ENCODE peak calls at places on chromosome 7, in six cellular contexts. Y is SK-N-SH, G is endothelial cell, M is mammary epithelial cell, R is fibroblast of mammary gland, L is fibroblast of pulmonary artery. S is an unnamed sample.

GRCh38 chr7:129949292-129950133 is 3.2 kb downstream of the UBE2H start:
- DNase-seq in Y (peak), G (peak), M (peak), R (peak), L (peak), S (no peak)

GRCh38 chr7:2519119-2519930 is at the start of gene LFNG:
- DNase-seq in Y (peak), G (peak), M (peak), R (peak), L (peak), S (peak)

GRCh38 chr7:48246073-48246472 is 74.8 kb downstream of the ABCA13 start:
- DNase-seq in Y (no peak), G (no peak), M (no peak), R (no peak), L (peak), S (no peak)

GRCh38 chr7:88306590-88307048 is at the start of gene STEAP4:
- DNase-seq in Y (no peak), G (peak), M (peak), R (peak), L (peak), S (no peak)

GRCh38 chr7:94276797-94277196 is 117.9 kb upstream of the COL1A2 start:
- DNase-seq in Y (peak), G (no peak), M (peak), R (peak), L (peak), S (no peak)

GRCh38 chr7:75038508-75038907 is 35.1 kb downstream of the RCC1L start:
- DNase-seq in Y (peak), G (peak), M (no peak), R (no peak), L (no peak), S (no peak)

GRCh38 chr7:133436014-133436428 is 183.1 kb downstream of the EXOC4 start:
- DNase-seq in Y (no peak), G (no peak), M (peak), R (peak), L (peak), S (no peak)

GRCh38 chr7:51228386-51228958 is 88.1 kb downstream of the COBL start:
- DNase-seq in Y (no peak), G (no peak), M (no peak), R (no peak), L (no peak), S (no peak)

GRCh38 chr7:116503835-116504234 is 4.3 kb downstream of the CAV2 start:
- DNase-seq in Y (no peak), G (no peak), M (no peak), R (no peak), L (no peak), S (no peak)

GRCh38 chr7:135320277-135320676 is 86.6 kb downstream of the STRA8 start:
- DNase-seq in Y (peak), G (no peak), M (peak), R (peak), L (peak), S (peak)

GRCh38 chr7:147474862-147475261 is 1115.7 kb upstream of the C7orf33 start:
- DNase-seq in Y (peak), G (no peak), M (no peak), R (no peak), L (no peak), S (no peak)

GRCh38 chr7:77738871-77739270 is 42.6 kb downstream of the RSBN1L start:
- DNase-seq in Y (no peak), G (no peak), M (no peak), R (peak), L (peak), S (no peak)

GRCh38 chr7:76506081-76506440 is 4.3 kb upstream of the UPK3B start:
- DNase-seq in Y (no peak), G (no peak), M (no peak), R (no peak), L (no peak), S (no peak)

GRCh38 chr7:15851201-15851600 is 164.7 kb upstream of the MEOX2 start:
- DNase-seq in Y (no peak), G (no peak), M (no peak), R (peak), L (no peak), S (no peak)
- TF ChIP-seq CTCF in Y (no peak), G (no peak), M (no peak), R (no peak), L (no peak), S (no peak)

GRCh38 chr7:104156842-104157277 is 51.0 kb downstream of the ORC5 start:
- DNase-seq in Y (peak), G (no peak), M (peak), R (peak), L (peak), S (no peak)

GRCh38 chr7:104162081-104162480 is 45.7 kb downstream of the ORC5 start:
- DNase-seq in Y (no peak), G (no peak), M (no peak), R (no peak), L (no peak), S (no peak)

GRCh38 chr7:104161244-104161643 is 46.6 kb downstream of the ORC5 start:
- DNase-seq in Y (no peak), G (no peak), M (no peak), R (no peak), L (no peak), S (no peak)

GRCh38 chr7:104160375-104160774 is 47.4 kb downstream of the ORC5 start:
- DNase-seq in Y (peak), G (no peak), M (no peak), R (peak), L (peak), S (no peak)
- TF ChIP-seq CTCF in Y (peak), G (peak), M (peak), R (peak), L (peak), S (peak)

GRCh38 chr7:92880212-92881090 is 44.1 kb upstream of the CDK6 start:
- DNase-seq in Y (peak), G (peak), M (peak), R (peak), L (peak), S (peak)
- TF ChIP-seq CTCF in Y (peak), G (peak), M (no peak), R (peak), L (no peak), S (peak)

GRCh38 chr7:157399086-157399687 is 62.4 kb downstream of the DNAJB6 start:
- DNase-seq in Y (peak), G (no peak), M (no peak), R (no peak), L (no peak), S (no peak)

GRCh38 chr7:157396316-157397035 is 59.7 kb downstream of the DNAJB6 start:
- DNase-seq in Y (peak), G (no peak), M (no peak), R (no peak), L (no peak), S (no peak)

GRCh38 chr7:157397036-157397720 is 60.4 kb downstream of the DNAJB6 start:
- DNase-seq in Y (peak), G (no peak), M (no peak), R (no peak), L (no peak), S (no peak)

GRCh38 chr7:157400171-157400860 is 63.5 kb downstream of the DNAJB6 start:
- DNase-seq in Y (peak), G (no peak), M (no peak), R (no peak), L (no peak), S (no peak)

DNA sequence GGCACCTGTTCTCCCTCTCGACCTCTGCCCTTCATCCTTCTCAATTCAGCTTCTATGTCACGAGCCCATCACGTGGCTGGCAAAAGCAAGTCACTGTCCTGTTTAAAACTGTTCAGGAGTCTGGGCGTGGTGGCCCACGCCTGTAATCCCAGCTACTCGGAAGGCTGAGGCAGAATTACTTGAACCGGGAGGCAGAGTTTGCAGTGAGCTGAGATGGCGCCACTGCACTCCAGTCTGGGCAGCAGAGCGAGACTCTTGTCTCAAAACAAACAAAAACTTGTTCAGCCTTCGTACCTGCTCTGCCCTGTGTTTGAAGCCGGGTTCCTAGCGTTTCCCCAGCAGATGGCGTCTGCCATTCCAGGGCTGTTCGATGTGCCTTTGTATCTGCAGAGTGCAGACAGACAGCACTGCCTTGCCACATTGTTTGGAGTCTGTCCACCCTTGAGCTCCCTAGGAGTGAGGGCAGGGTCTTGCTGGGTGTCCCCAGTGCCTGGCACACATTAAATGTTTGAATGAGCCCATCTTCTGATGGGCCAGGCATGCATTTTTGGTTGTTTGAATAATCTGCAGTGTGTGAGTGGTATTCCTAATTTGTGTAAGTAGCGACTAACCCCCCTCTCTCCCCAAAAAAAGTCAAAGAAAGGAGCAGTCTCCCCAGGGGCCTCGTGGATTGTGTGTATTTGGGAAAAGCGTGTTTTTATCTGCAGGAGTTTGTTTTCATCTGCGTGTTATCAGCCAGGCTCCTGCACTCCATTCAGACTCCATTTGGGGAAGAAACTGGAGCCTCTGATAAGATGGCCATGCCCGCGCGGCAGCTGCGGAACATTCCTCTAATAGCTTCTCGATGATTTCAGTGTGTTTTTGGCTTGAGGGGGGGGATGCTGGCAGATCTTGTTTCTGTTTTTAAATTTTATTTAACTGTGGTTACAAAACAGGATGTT is 61.2 kb downstream of the DNAJB6 start:
- DNase-seq in Y (peak), G (peak), M (peak), R (peak), L (peak), S (peak)
- TF ChIP-seq CTCF in Y (peak), G (no peak), M (peak), R (peak), L (peak), S (peak)

GRCh38 chr7:100456561-100456957 is 7.5 kb downstream of the SPACDR start:
- DNase-seq in Y (no peak), G (no peak), M (no peak), R (no peak), L (no peak), S (no peak)
- TF ChIP-seq CTCF in Y (peak), G (no peak), M (no peak), R (no peak), L (no peak), S (peak)

GRCh38 chr7:19118896-19119301 is 1.5 kb upstream of the TWIST1 start:
- DNase-seq in Y (peak), G (peak), M (no peak), R (no peak), L (no peak), S (no peak)

GRCh38 chr7:19117081-19117869 is at the start of gene TWIST1:
- DNase-seq in Y (peak), G (peak), M (peak), R (peak), L (peak), S (peak)

GRCh38 chr7:19119372-19119771 is 1.9 kb upstream of the TWIST1 start:
- DNase-seq in Y (no peak), G (no peak), M (no peak), R (no peak), L (no peak), S (no peak)

GRCh38 chr7:19116121-19117080 is 1.0 kb downstream of the TWIST1 start:
- DNase-seq in Y (peak), G (peak), M (peak), R (peak), L (peak), S (peak)

GRCh38 chr7:19117870-19118608 is 603 bp upstream of the TWIST1 start:
- DNase-seq in Y (peak), G (peak), M (no peak), R (peak), L (peak), S (no peak)
- TF ChIP-seq CTCF in Y (peak), G (no peak), M (no peak), R (peak), L (peak), S (peak)

DNA sequence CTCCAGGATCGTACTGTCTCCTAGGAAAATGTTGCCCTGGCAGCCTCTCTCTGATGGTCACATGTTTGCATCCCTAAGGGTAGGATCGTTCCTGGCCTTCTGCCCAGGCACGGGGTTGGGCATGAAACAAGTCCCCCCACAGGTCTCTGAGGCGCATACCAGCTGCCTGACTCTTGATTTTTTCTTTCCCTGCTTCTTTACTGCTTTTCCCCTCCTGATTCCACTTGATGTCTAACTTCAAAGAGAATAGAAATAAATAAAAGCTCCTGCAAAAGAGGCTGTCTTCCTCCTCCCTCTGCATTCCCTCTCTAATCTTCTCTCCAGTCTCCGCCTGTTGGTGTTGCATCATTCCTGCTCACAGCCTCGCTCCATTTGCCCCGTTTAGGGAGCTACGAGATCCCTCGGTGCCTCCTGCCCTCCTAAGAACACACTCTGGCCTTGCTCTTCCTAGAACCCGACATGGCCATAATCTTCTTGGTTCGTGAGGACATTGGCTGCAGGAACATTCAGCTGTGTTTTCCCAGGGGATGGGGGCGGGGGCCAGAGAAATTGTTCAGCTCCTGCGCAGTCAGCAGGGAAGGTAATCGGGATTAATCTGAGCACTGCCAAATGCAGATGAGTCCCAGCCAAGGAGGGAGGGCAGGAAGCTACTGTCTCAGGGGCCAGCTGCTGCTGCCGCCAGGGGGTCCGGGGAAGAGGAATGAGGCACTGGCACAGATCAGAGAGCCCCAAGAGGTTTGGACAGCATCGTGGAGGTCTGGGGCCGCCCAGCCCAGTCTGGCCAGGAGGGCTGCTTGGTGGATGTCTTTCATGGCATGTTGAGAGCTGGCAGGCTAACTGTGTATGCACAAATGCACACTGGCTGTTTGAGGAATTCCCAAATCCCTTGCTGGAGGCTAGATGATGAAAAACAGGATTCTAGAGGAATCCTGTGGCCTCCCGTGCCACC is 26.1 kb downstream of the LEP start:
- DNase-seq in Y (peak), G (peak), M (peak), R (peak), L (peak), S (peak)
- TF ChIP-seq CTCF in Y (peak), G (no peak), M (no peak), R (no peak), L (no peak), S (peak)